ENCODE peak calls at places on chromosome 19, in five cellular contexts. M, W, X, R and J are unnamed samples.

GRCh38 chr19:5593245-5593962 is 25.7 kb upstream of the TINCR start:
- DNase-seq in W (no peak), X (no peak), R (no peak), M (no peak), J (no peak)

GRCh38 chr19:42252365-42253244 is 2.3 kb downstream of the ERF start:
- DNase-seq in W (peak; percentile 63), M (no peak), X (peak; percentile 30), R (peak; percentile 58), J (no peak)

GRCh38 chr19:57280913-57281425 is 684 bp downstream of the ZNF460 start:
- DNase-seq in R (no peak), X (no peak), M (no peak), W (no peak), J (no peak)

GRCh38 chr19:54470991-54471782 is 1.9 kb downstream of the CDC42EP5 start:
- DNase-seq in X (no peak), W (peak; percentile 42), R (peak; percentile 66), M (peak; percentile 49), J (no peak)

GRCh38 chr19:38252935-38253691 is 3.1 kb downstream of the PPP1R14A start:
- DNase-seq in X (peak; percentile 25), W (no peak), R (peak; percentile 65), M (peak; percentile 43), J (no peak)

GRCh38 chr19:19591133-19591825 is 27.2 kb downstream of the PBX4 start:
- DNase-seq in W (no peak), M (peak; percentile 34), R (no peak), X (no peak), J (no peak)

GRCh38 chr19:4713384-4713951 is 10.2 kb downstream of the DPP9 start:
- DNase-seq in W (peak; percentile 76), R (peak; percentile 87), X (peak; percentile 89), M (no peak), J (peak; percentile 93)

GRCh38 chr19:23817519-23817918 is 58.8 kb upstream of the ZNF681 start:
- DNase-seq in W (no peak), X (peak; percentile 20), R (no peak), M (peak; percentile 25), J (no peak)

GRCh38 chr19:24065865-24066604 is 21.0 kb upstream of the ZNF254 start:
- DNase-seq in W (no peak), M (no peak), R (no peak), X (no peak), J (no peak)

GRCh38 chr19:32227561-32228165 is 117.7 kb upstream of the ZNF507 start:
- DNase-seq in M (no peak), X (no peak), W (no peak), R (no peak), J (no peak)

GRCh38 chr19:14030997-14031718 is 404 bp upstream of the IL27RA start:
- DNase-seq in X (no peak), M (no peak), R (no peak), W (no peak), J (no peak)

GRCh38 chr19:28504727-28505126 is 708.2 kb downstream of the UQCRFS1 start:
- DNase-seq in X (no peak), M (peak; percentile 34), W (no peak), R (no peak), J (no peak)

GRCh38 chr19:1169921-1170885 is 3.9 kb downstream of the SBNO2 start:
- DNase-seq in M (no peak), X (peak; percentile 45), R (no peak), W (no peak), J (peak; percentile 80)

GRCh38 chr19:45568732-45569131 is 15.9 kb downstream of the OPA3 start:
- DNase-seq in R (no peak), M (no peak), X (no peak), W (no peak), J (no peak)

GRCh38 chr19:48492925-48493717 is 18.5 kb downstream of the LMTK3 start:
- DNase-seq in W (peak; percentile 85), M (peak; percentile 98), R (peak; percentile 95), X (peak; percentile 95), J (peak; percentile 98)

GRCh38 chr19:15317392-15318011 is 14.8 kb downstream of the BRD4 start:
- DNase-seq in W (no peak), M (no peak), R (no peak), X (no peak), J (no peak)

GRCh38 chr19:29672933-29673336 is 7.7 kb downstream of the PLEKHF1 start:
- DNase-seq in R (no peak), M (no peak), X (no peak), W (no peak), J (no peak)

GRCh38 chr19:48283908-48284307 is 14.0 kb downstream of the ZNF114 start:
- DNase-seq in X (no peak), M (no peak), W (no peak), R (no peak), J (no peak)

GRCh38 chr19:35555301-35556005 is 8.0 kb downstream of the ATP4A start:
- DNase-seq in M (peak; percentile 75), W (no peak), R (no peak), X (no peak), J (no peak)

GRCh38 chr19:50480281-50481111 is 3.8 kb upstream of the GARIN5A start:
- DNase-seq in M (no peak), R (no peak), X (no peak), W (no peak), J (no peak)

GRCh38 chr19:14517840-14518505 is at the start of gene DNAJB1:
- DNase-seq in R (peak; percentile 83), W (peak; percentile 69), M (peak; percentile 79), X (peak; percentile 91), J (peak; percentile 90)

GRCh38 chr19:15829277-15829770 is 13.9 kb upstream of the OR10H1 start:
- DNase-seq in W (no peak), X (no peak), M (no peak), R (no peak), J (no peak)

GRCh38 chr19:30731596-30731995 is 359.4 kb downstream of the ZNF536 start:
- DNase-seq in X (no peak), R (peak; percentile 16), W (no peak), M (no peak), J (no peak)

GRCh38 chr19:45881082-45881908 is 4.6 kb downstream of the IRF2BP1 start:
- DNase-seq in X (no peak), W (no peak), M (no peak), R (no peak), J (no peak)

GRCh38 chr19:48967346-48968178 is 2.5 kb downstream of the FTL start:
- DNase-seq in M (no peak), X (peak; percentile 66), W (no peak), R (no peak), J (no peak)

GRCh38 chr19:54521022-54521859 is 18.6 kb downstream of the LAIR2 start:
- DNase-seq in M (no peak), W (no peak), R (no peak), X (no peak), J (no peak)

GRCh38 chr19:10661946-10662345 is 7.8 kb downstream of the ILF3 start:
- DNase-seq in W (no peak), R (no peak), X (no peak), M (no peak), J (no peak)

GRCh38 chr19:40798223-40798996 is 581 bp upstream of the EGLN2 start:
- DNase-seq in X (peak; percentile 100), W (peak; percentile 100), M (peak; percentile 100), R (peak; percentile 100), J (peak; percentile 100)
- TF ChIP-seq CTCF in X (peak; percentile 21), W (peak; percentile 29), M (peak; percentile 45), R (peak; percentile 34), J (peak; percentile 35)

GRCh38 chr19:17293605-17294004 is 9.6 kb downstream of the ABHD8 start:
- DNase-seq in W (no peak), R (no peak), M (no peak), X (no peak), J (no peak)

GRCh38 chr19:17294051-17294891 is 9.0 kb downstream of the ABHD8 start:
- DNase-seq in W (no peak), R (no peak), M (peak; percentile 48), X (no peak), J (no peak)

GRCh38 chr19:17292301-17293074 is 10.7 kb downstream of the ABHD8 start:
- DNase-seq in R (peak; percentile 73), W (peak; percentile 48), M (peak; percentile 92), X (peak; percentile 72), J (no peak)

GRCh38 chr19:17296976-17297375 is 6.2 kb downstream of the ABHD8 start:
- DNase-seq in R (no peak), M (no peak), X (no peak), W (no peak), J (no peak)

GRCh38 chr19:17296278-17296677 is 6.9 kb downstream of the ABHD8 start:
- DNase-seq in X (no peak), M (no peak), W (no peak), R (no peak), J (no peak)
- TF ChIP-seq CTCF in X (peak; percentile 10), M (no peak), W (no peak), R (no peak), J (no peak)

GRCh38 chr19:17393914-17394313 is at the start of gene CCDC194:
- DNase-seq in W (no peak), X (no peak), M (no peak), R (no peak), J (no peak)

GRCh38 chr19:17391371-17392151 is 2.4 kb downstream of the CCDC194 start:
- DNase-seq in W (no peak), X (no peak), M (peak; percentile 31), R (no peak), J (no peak)

GRCh38 chr19:17398902-17399527 is 5.0 kb upstream of the CCDC194 start:
- DNase-seq in X (no peak), W (no peak), R (no peak), M (no peak), J (no peak)

GRCh38 chr19:17390665-17391370 is 3.2 kb downstream of the CCDC194 start:
- DNase-seq in M (peak; percentile 99), W (peak; percentile 78), R (peak; percentile 93), X (peak; percentile 86), J (peak; percentile 96)

DNA sequence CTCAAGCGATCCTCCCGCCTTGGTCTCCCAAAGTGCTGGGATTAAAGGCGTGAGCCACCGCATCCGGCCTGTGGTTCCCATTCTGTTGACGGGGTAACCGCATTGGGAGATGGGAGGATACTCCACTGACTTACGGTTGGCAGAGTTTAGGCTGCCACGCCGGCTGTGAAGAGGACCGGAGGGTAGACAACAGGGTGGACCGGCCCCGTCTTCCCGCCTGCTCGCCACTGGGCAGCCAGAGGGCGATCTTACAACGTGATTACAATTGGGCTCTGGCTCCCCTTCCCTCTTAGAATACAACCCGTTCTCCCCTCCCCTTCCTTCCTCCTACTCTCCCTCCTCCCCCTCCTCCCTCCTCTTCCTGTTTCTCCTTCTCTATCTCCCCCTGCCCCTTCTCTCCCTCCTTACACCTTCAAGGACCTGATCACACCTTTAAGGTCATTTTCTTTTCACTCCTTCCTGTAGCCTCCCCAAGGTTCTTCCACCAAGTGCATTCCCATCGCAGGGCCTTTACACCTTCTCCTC is 957 bp upstream of the CCDC194 start:
- DNase-seq in X (peak; percentile 58), W (peak; percentile 40), R (peak; percentile 47), M (peak; percentile 72), J (no peak)
- TF ChIP-seq CTCF in X (peak; percentile 70), W (peak; percentile 36), R (peak; percentile 63), M (peak; percentile 69), J (peak; percentile 67)

GRCh38 chr19:51704601-51705000 is 11.5 kb downstream of the SPACA6 start:
- DNase-seq in M (no peak), W (no peak), X (no peak), R (no peak), J (no peak)

GRCh38 chr19:51702754-51703654 is 9.9 kb downstream of the SPACA6 start:
- DNase-seq in X (peak; percentile 40), M (peak; percentile 49), R (peak; percentile 34), W (no peak), J (peak; percentile 83)

GRCh38 chr19:51702103-51702753 is 9.1 kb downstream of the SPACA6 start:
- DNase-seq in M (peak; percentile 85), W (peak; percentile 82), R (peak; percentile 67), X (peak; percentile 58), J (peak; percentile 93)

GRCh38 chr19:51701468-51702100 is 8.5 kb downstream of the SPACA6 start:
- DNase-seq in X (no peak), M (no peak), W (no peak), R (no peak), J (no peak)

GRCh38 chr19:51703655-51704515 is 10.8 kb downstream of the SPACA6 start:
- DNase-seq in M (peak; percentile 97), R (peak; percentile 97), X (peak; percentile 96), W (peak; percentile 97), J (peak; percentile 99)
- TF ChIP-seq CTCF in M (peak; percentile 65), R (peak; percentile 30), X (peak; percentile 20), W (peak; percentile 62), J (no peak)